ENCODE peak calls at places on chromosomes 2 and 18, in five cellular contexts. One of them, this sample, is unnamed.

GRCh38 chr2:35410431-35411061 is 945.0 kb upstream of the CRIM1 start:
- DNase-seq in Right ventricle myocardium superior: peak
- DNase-seq in activated CD4-positive, alpha-beta T cell treated with anti-CD3 and anti-CD28 coated beads, Interleukin-2, amount 10 ng/mL, durations not matched to agents 7 days and 5 days: peak
- DNase-seq in T follicular helper cell: no peak
- DNase-seq in aorta: peak
- DNase-seq in this sample: peak

GRCh38 chr2:27369471-27370025 is 590 bp downstream of the EIF2B4 start:
- DNase-seq in aorta: no peak
- DNase-seq in Right ventricle myocardium superior: no peak
- DNase-seq in T follicular helper cell: no peak
- DNase-seq in activated CD4-positive, alpha-beta T cell treated with anti-CD3 and anti-CD28 coated beads, Interleukin-2, amount 10 ng/mL, durations not matched to agents 7 days and 5 days: no peak
- DNase-seq in this sample: no peak

GRCh38 chr2:226461981-226462380 is 337.6 kb downstream of the IRS1 start:
- DNase-seq in Right ventricle myocardium superior: no peak
- DNase-seq in aorta: no peak
- DNase-seq in T follicular helper cell: no peak
- DNase-seq in activated CD4-positive, alpha-beta T cell treated with anti-CD3 and anti-CD28 coated beads, Interleukin-2, amount 10 ng/mL, durations not matched to agents 7 days and 5 days: no peak
- DNase-seq in this sample: no peak

GRCh38 chr2:234271342-234271741 is 220.8 kb downstream of the SPP2 start:
- DNase-seq in aorta: no peak
- DNase-seq in activated CD4-positive, alpha-beta T cell treated with anti-CD3 and anti-CD28 coated beads, Interleukin-2, amount 10 ng/mL, durations not matched to agents 7 days and 5 days: no peak
- DNase-seq in Right ventricle myocardium superior: no peak
- DNase-seq in T follicular helper cell: no peak
- DNase-seq in this sample: no peak

GRCh38 chr2:150480971-150481830 is 6.3 kb downstream of the RND3 start:
- DNase-seq in Right ventricle myocardium superior: no peak
- DNase-seq in activated CD4-positive, alpha-beta T cell treated with anti-CD3 and anti-CD28 coated beads, Interleukin-2, amount 10 ng/mL, durations not matched to agents 7 days and 5 days: no peak
- DNase-seq in aorta: no peak
- DNase-seq in T follicular helper cell: no peak
- DNase-seq in this sample: no peak

GRCh38 chr2:44130441-44130840 is 38.2 kb upstream of the PPM1B start:
- DNase-seq in aorta: no peak
- DNase-seq in T follicular helper cell: no peak
- DNase-seq in activated CD4-positive, alpha-beta T cell treated with anti-CD3 and anti-CD28 coated beads, Interleukin-2, amount 10 ng/mL, durations not matched to agents 7 days and 5 days: no peak
- DNase-seq in Right ventricle myocardium superior: no peak
- DNase-seq in this sample: no peak

GRCh38 chr2:120737802-120738516 is 2.3 kb downstream of the GLI2 start:
- DNase-seq in aorta: no peak
- DNase-seq in T follicular helper cell: no peak
- DNase-seq in activated CD4-positive, alpha-beta T cell treated with anti-CD3 and anti-CD28 coated beads, Interleukin-2, amount 10 ng/mL, durations not matched to agents 7 days and 5 days: no peak
- DNase-seq in Right ventricle myocardium superior: no peak
- DNase-seq in this sample: no peak

GRCh38 chr2:128375454-128375853 is 56.8 kb upstream of the HS6ST1 start:
- DNase-seq in activated CD4-positive, alpha-beta T cell treated with anti-CD3 and anti-CD28 coated beads, Interleukin-2, amount 10 ng/mL, durations not matched to agents 7 days and 5 days: no peak
- DNase-seq in T follicular helper cell: no peak
- DNase-seq in aorta: peak
- DNase-seq in Right ventricle myocardium superior: no peak
- DNase-seq in this sample: no peak

GRCh38 chr18:1663879-1664705 is 759.4 kb downstream of the ADCYAP1 start:
- DNase-seq in aorta: peak
- DNase-seq in activated CD4-positive, alpha-beta T cell treated with anti-CD3 and anti-CD28 coated beads, Interleukin-2, amount 10 ng/mL, durations not matched to agents 7 days and 5 days: peak
- DNase-seq in Right ventricle myocardium superior: peak
- DNase-seq in T follicular helper cell: no peak
- DNase-seq in this sample: no peak

GRCh38 chr18:77068321-77068841 is 64.2 kb downstream of the MBP start:
- DNase-seq in Right ventricle myocardium superior: no peak
- DNase-seq in activated CD4-positive, alpha-beta T cell treated with anti-CD3 and anti-CD28 coated beads, Interleukin-2, amount 10 ng/mL, durations not matched to agents 7 days and 5 days: peak
- DNase-seq in T follicular helper cell: peak
- DNase-seq in aorta: no peak
- DNase-seq in this sample: no peak

This sample was measured in epithelial cell of prostate.